ENCODE peak calls at places on chromosomes 12 and 14, in ten cellular contexts. U, M, J, R, H, G, X, N, K and V are unnamed samples. For H3K27me3, the result is how much of the 10 kb centered on the place peaks cover.

GRCh38 chr14:106872619-106873446 is 1346.5 kb downstream of the TMEM121 start:
- DNase-seq in H (no peak), X (peak), K (peak), M (peak), U (peak), G (no peak), R (peak), N (peak), J (peak), V (no peak)

GRCh38 chr14:64244279-64244678 is 49.9 kb downstream of the ESR2 start:
- DNase-seq in H (peak), M (no peak), X (no peak), J (peak), K (no peak), N (no peak), G (no peak), U (no peak), R (no peak), V (no peak)

GRCh38 chr12:84727964-84728363 is 184.6 kb downstream of the SLC6A15 start:
- DNase-seq in G (no peak), J (no peak), M (no peak), N (no peak), K (no peak), X (no peak), U (peak), H (no peak), R (no peak), V (no peak)

GRCh38 chr12:92462049-92462448 is 240.7 kb upstream of the PLEKHG7 start:
- DNase-seq in G (no peak), M (no peak), K (no peak), R (no peak), H (no peak), N (no peak), J (no peak), U (no peak), X (no peak), V (no peak)

GRCh38 chr14:75636100-75636692 is 24.5 kb downstream of the ERG28 start:
- DNase-seq in U (no peak), N (no peak), K (peak), G (no peak), H (no peak), X (no peak), R (no peak), J (no peak), M (no peak), V (peak)

GRCh38 chr12:6370994-6371754 is 4.2 kb downstream of the SCNN1A start:
- DNase-seq in M (no peak), N (no peak), H (peak), K (peak), J (peak), U (peak), X (no peak), G (no peak), R (no peak), V (no peak)

GRCh38 chr12:42332301-42332894 is 6.4 kb downstream of the PPHLN1 start:
- DNase-seq in H (peak), R (peak), X (no peak), U (no peak), M (peak), K (peak), G (no peak), J (peak), N (no peak), V (no peak)

GRCh38 chr12:50765325-50765911 is 1.5 kb downstream of the ATF1 start:
- DNase-seq in H (peak), N (peak), K (peak), J (no peak), M (peak), U (peak), R (peak), X (no peak), G (no peak), V (peak)

GRCh38 chr14:104353921-104354701 is 215.7 kb downstream of the KIF26A start:
- DNase-seq in R (no peak), X (peak), U (peak), M (no peak), J (no peak), H (peak), G (no peak), K (no peak), N (no peak), V (no peak)

GRCh38 chr14:100199240-100199860 is 39.6 kb upstream of the YY1 start:
- DNase-seq in N (no peak), H (no peak), U (peak), J (no peak), G (no peak), X (no peak), R (no peak), K (no peak), M (no peak), V (no peak)

GRCh38 chr12:57744194-57744776 is 554 bp upstream of the TSPAN31 start:
- DNase-seq in H (no peak), G (peak), J (peak), R (peak), K (no peak), U (no peak), X (peak), N (peak), M (no peak), V (no peak)

GRCh38 chr12:47547077-47547476 is 158.8 kb downstream of the RPAP3 start:
- DNase-seq in M (no peak), K (peak), U (peak), R (no peak), X (no peak), N (no peak), H (peak), J (no peak), G (no peak), V (no peak)

GRCh38 chr14:34920339-34920738 is 45.2 kb upstream of the BAZ1A start:
- DNase-seq in U (no peak), K (peak), X (no peak), R (no peak), J (no peak), H (no peak), M (no peak), G (no peak), N (no peak), V (no peak)

GRCh38 chr12:45268672-45269406 is 52.9 kb downstream of the ANO6 start:
- DNase-seq in U (peak), M (no peak), J (peak), N (no peak), H (peak), R (peak), X (peak), K (peak), G (peak), V (peak)

GRCh38 chr14:63375772-63376171 is 57.0 kb upstream of the GPHB5 start:
- DNase-seq in J (no peak), G (no peak), N (no peak), M (no peak), X (no peak), R (no peak), U (no peak), H (no peak), K (no peak), V (no peak)

GRCh38 chr14:85217412-85217811 is 312.5 kb upstream of the FLRT2 start:
- DNase-seq in X (no peak), H (no peak), J (no peak), U (no peak), R (no peak), K (peak), N (no peak), G (no peak), M (no peak), V (peak)

GRCh38 chr12:60148831-60149230 is 553.0 kb downstream of the SLC16A7 start:
- DNase-seq in G (no peak), K (peak), J (no peak), N (no peak), H (peak), X (no peak), U (no peak), R (no peak), M (no peak), V (peak)

GRCh38 chr14:31560759-31561154 is 447 bp upstream of the NUBPL start:
- DNase-seq in H (no peak), U (no peak), J (no peak), N (no peak), K (no peak), M (no peak), R (no peak), X (no peak), G (no peak), V (no peak)

GRCh38 chr14:30450620-30451019 is 108.3 kb upstream of the G2E3 start:
- DNase-seq in K (no peak), G (no peak), J (peak), R (no peak), M (no peak), N (no peak), U (no peak), H (no peak), X (no peak), V (no peak)

GRCh38 chr12:49367381-49368239 is at the start of gene SPATS2:
- DNase-seq in R (peak), H (peak), J (no peak), U (peak), K (peak), G (peak), X (peak), N (no peak), M (no peak), V (no peak)

GRCh38 chr12:93638954-93639353 is 38.2 kb upstream of the CRADD start:
- DNase-seq in M (no peak), X (no peak), U (no peak), G (no peak), R (no peak), H (no peak), K (no peak), N (no peak), J (no peak), V (no peak)

GRCh38 chr14:20610002-20610765 is 19.0 kb upstream of the RNASE12 start:
- DNase-seq in J (peak), M (peak), X (peak), H (peak), N (peak), R (peak), K (peak), G (no peak), U (peak), V (no peak)

GRCh38 chr14:48943913-48944312 is 642.3 kb downstream of the RPS29 start:
- DNase-seq in U (no peak), G (no peak), N (no peak), J (no peak), R (no peak), H (no peak), K (no peak), X (no peak), M (no peak), V (no peak)

GRCh38 chr14:100434911-100435455 is 111.8 kb downstream of the SLC25A47 start:
- DNase-seq in G (no peak), J (no peak), R (no peak), U (peak), K (no peak), M (no peak), X (no peak), N (no peak), H (no peak), V (no peak)

GRCh38 chr14:93033983-93034670 is 81.6 kb downstream of the ITPK1 start:
- DNase-seq in R (no peak), H (no peak), J (no peak), U (peak), N (peak), X (no peak), K (no peak), G (no peak), M (peak), V (no peak)

GRCh38 chr12:101670007-101670671 is 27.3 kb upstream of the CHPT1 start:
- DNase-seq in U (peak), G (no peak), H (peak), X (no peak), J (no peak), N (no peak), K (no peak), R (peak), M (peak), V (no peak)

GRCh38 chr14:61640158-61640833 is 55.0 kb upstream of the HIF1A start:
- DNase-seq in R (no peak), G (no peak), M (no peak), J (no peak), U (no peak), X (no peak), H (no peak), K (no peak), N (no peak), V (no peak)

GRCh38 chr14:56708704-56709103 is 101.6 kb downstream of the OTX2 start:
- DNase-seq in X (no peak), U (no peak), M (no peak), N (no peak), G (no peak), K (no peak), R (no peak), H (no peak), J (no peak), V (no peak)

GRCh38 chr14:100222219-100223093 is 16.5 kb upstream of the YY1 start:
- DNase-seq in U (peak), K (no peak), H (peak), M (no peak), R (no peak), G (no peak), X (no peak), J (no peak), N (no peak), V (no peak)

GRCh38 chr14:101001311-101002069 is 98.0 kb upstream of the RTL1 start:
- DNase-seq in R (no peak), H (no peak), X (peak), N (no peak), J (no peak), U (no peak), K (no peak), M (no peak), G (no peak), V (no peak)

GRCh38 chr14:76761198-76761848 is at the start of gene VASH1:
- DNase-seq in K (peak), R (no peak), G (no peak), J (peak), N (peak), M (peak), X (peak), H (peak), U (peak), V (no peak)
- H3K4me3 ChIP-seq in K (peak), R (peak), G (peak), J (peak), N (peak), M (peak), X (peak), H (peak), U (peak), V (peak)

GRCh38 chr12:123971449-123971769 is 1.2 kb downstream of the CCDC92 start:
- DNase-seq in G (no peak), U (no peak), H (peak), J (no peak), K (no peak), M (no peak), X (no peak), N (no peak), R (no peak), V (no peak)

GRCh38 chr12:123963829-123964228 is 8.8 kb downstream of the CCDC92 start:
- DNase-seq in R (no peak), K (no peak), M (no peak), N (no peak), G (no peak), U (no peak), H (no peak), X (no peak), J (no peak), V (no peak)

GRCh38 chr12:123966596-123966995 is 6.0 kb downstream of the CCDC92 start:
- DNase-seq in U (no peak), R (no peak), K (no peak), X (no peak), M (no peak), G (no peak), J (no peak), H (no peak), N (no peak), V (peak)

GRCh38 chr12:123965382-123965781 is 7.2 kb downstream of the CCDC92 start:
- DNase-seq in K (no peak), G (no peak), R (no peak), J (no peak), U (no peak), M (no peak), N (no peak), H (no peak), X (no peak), V (no peak)

GRCh38 chr12:123967121-123967586 is 5.5 kb downstream of the CCDC92 start:
- DNase-seq in N (no peak), J (no peak), R (no peak), X (no peak), K (no peak), U (no peak), H (no peak), G (no peak), M (no peak), V (no peak)
- H3K27me3 ChIP-seq in N (under half), J (under half), R (under half), X (under half), K (under half), U (under half), H (under half), G (under half), M (under half), V (under half)

GRCh38 chr12:52233462-52234141 is 559 bp downstream of the KRT7 start:
- DNase-seq in N (no peak), G (no peak), K (no peak), H (no peak), M (no peak), J (no peak), X (peak), R (no peak), U (peak), V (no peak)
- H3K4me3 ChIP-seq in N (no peak), G (peak), K (no peak), H (peak), M (no peak), J (peak), X (no peak), R (no peak), U (no peak), V (peak)

DNA sequence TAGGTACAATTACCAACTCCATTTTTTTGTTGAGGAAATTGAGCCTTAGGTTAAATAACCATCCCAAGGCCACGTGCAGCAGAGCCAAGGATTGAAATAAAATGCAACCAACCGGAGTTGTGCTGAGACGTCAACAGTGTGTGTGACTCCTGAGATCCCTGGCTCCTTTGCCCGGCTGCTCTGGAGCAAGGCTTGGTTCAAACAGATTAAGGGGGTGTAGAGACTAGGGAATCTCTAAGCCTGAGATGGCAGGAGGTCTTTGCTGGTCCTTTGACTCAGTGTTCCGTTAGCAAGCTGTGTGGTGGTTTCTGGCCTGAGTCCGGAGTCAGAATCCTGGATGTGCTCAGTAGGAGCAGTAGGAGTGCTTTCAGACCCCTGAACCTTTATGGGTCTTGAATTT is 1.4 kb upstream of the SLC8A3 start:
- DNase-seq in M (no peak), U (no peak), K (no peak), H (no peak), G (no peak), R (no peak), N (no peak), X (no peak), J (no peak), V (no peak)
- H3K27me3 ChIP-seq in M (under half), U (half or more), K (under half), H (under half), G (under half), R (under half), N (under half), X (half or more), J (under half), V (under half)

GRCh38 chr12:58919271-58920101 is 818 bp downstream of the LRIG3 start:
- DNase-seq in R (peak), U (peak), N (no peak), G (no peak), J (peak), K (peak), X (peak), M (no peak), H (peak), V (no peak)
- H3K4me3 ChIP-seq in R (peak), U (peak), N (no peak), G (peak), J (peak), K (peak), X (peak), M (no peak), H (peak), V (peak)

GRCh38 chr12:71442567-71442931 is 3.0 kb downstream of the LGR5 start:
- DNase-seq in J (no peak), H (no peak), M (no peak), K (no peak), R (no peak), U (no peak), X (no peak), N (no peak), G (no peak), V (no peak)
- H3K27me3 ChIP-seq in J (under half), H (under half), M (under half), K (half or more), R (under half), U (under half), X (half or more), N (under half), G (under half), V (under half)

DNA sequence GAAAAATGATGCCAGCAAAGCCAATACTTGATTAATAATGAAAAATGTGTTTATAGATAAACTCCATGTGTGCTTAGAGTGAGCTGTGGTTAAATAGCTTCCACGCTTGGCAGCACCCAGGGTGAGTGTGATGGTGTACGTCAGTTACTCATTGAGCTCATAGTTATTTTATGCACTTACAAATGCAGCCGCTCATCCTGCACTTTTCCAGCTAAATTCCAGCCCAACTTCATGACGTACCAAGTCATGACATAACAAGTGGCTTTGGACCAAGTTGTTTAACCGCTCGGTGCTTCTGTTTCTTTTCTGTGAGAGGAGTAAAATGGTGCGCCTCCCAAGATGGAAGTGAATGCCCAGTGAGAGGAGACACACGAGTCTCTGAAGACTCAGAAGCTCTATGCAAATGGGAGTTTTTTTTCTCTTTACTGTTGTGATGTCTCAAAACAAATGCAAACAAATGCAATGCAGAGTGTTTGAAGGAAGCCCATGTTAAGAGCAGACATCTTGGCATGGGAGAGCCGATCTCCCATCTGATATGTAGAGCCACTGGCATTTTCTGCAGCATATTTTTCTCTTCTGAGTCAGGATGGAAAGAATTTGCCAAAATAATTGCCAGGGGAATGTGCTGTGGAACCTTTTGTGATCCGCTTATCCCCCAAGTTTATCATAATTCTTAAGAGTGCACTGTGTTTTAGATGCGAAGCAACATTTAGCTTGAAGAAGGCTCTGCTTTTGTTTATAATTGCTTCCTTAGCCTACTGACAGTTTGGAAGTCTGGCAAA is 72.2 kb downstream of the FBXW8 start:
- DNase-seq in G (peak), H (no peak), N (no peak), X (no peak), M (no peak), K (peak), U (peak), R (no peak), J (no peak), V (peak)
- H3K4me3 ChIP-seq in G (peak), H (no peak), N (no peak), X (no peak), M (no peak), K (no peak), U (no peak), R (no peak), J (no peak), V (no peak)

DNA sequence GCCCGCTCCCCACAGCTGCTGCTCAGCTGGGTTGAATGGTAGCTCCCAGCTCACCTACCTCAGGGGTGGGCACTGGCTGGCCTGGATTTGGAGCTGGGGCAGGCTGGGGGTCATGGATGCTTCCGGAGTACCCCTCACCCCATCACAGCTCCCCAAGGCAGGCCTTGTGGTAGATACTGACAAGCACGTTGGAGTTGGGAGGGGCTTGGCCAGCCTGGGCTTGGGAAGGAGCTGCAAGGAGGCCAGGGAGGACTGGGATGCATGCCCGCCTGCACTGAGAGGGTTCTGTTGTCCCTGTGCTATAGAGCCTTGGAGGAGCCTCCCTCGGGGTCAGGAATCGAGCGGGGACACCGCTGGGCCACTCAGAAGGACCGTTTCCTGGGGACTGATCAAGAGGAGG is 14.2 kb downstream of the TMEM63C start:
- DNase-seq in J (no peak), H (no peak), K (no peak), X (no peak), N (no peak), G (no peak), R (no peak), M (no peak), U (no peak), V (no peak)
- H3K27me3 ChIP-seq in J (under half), H (under half), K (under half), X (under half), N (under half), G (under half), R (under half), M (under half), U (under half), V (under half)